ENCODE peak calls at places on chromosomes 16 and 17, in eight cellular contexts. Z is breast epithelium, C is uterus, Y is AG04450, M is IMR-90, J is colonic mucosa, V is right lobe of liver, R is neural progenitor cell. F is an unnamed sample.

GRCh38 chr16:10180771-10181163 is 1.5 kb downstream of the GRIN2A start:
- DNase-seq in R (peak), Y (no peak), Z (no peak), J (peak), C (peak), V (peak), M (no peak), F (no peak)

GRCh38 chr17:4607261-4607731 is 23.0 kb downstream of the SMTNL2 start:
- DNase-seq in C (no peak), R (no peak), Z (no peak), V (no peak), J (no peak), Y (no peak), M (no peak), F (no peak)

GRCh38 chr17:1031711-1032110 is 34.8 kb downstream of the TIMM22 start:
- DNase-seq in C (peak), Y (no peak), V (no peak), R (peak), J (peak), Z (no peak), M (no peak), F (no peak)

GRCh38 chr16:84924339-84925091 is 86.8 kb downstream of the ZDHHC7 start:
- DNase-seq in Z (no peak), Y (no peak), C (peak), J (peak), R (no peak), M (no peak), V (peak), F (no peak)

GRCh38 chr17:48333034-48333491 is 97.0 kb downstream of the SKAP1 start:
- DNase-seq in C (no peak), Z (no peak), R (no peak), M (peak), Y (no peak), V (no peak), J (no peak), F (no peak)

GRCh38 chr16:57675752-57676623 is 7.9 kb downstream of the ADGRG3 start:
- DNase-seq in V (no peak), J (no peak), Y (no peak), C (no peak), M (no peak), Z (no peak), R (peak), F (no peak)

GRCh38 chr17:40063915-40064531 is 1.3 kb downstream of the THRA start:
- DNase-seq in J (peak), C (no peak), M (no peak), R (no peak), Z (no peak), V (no peak), Y (no peak), F (no peak)

GRCh38 chr16:55703003-55704001 is 47.5 kb downstream of the SLC6A2 start:
- DNase-seq in C (no peak), Y (peak), Z (no peak), J (peak), V (no peak), M (peak), R (peak), F (no peak)

GRCh38 chr17:9313346-9313745 is 262.3 kb downstream of the STX8 start:
- DNase-seq in J (no peak), C (no peak), Z (no peak), R (no peak), Y (no peak), M (no peak), V (no peak), F (no peak)

GRCh38 chr16:81421126-81421525 is 23.5 kb upstream of the CMIP start:
- DNase-seq in V (no peak), J (no peak), Z (no peak), M (no peak), Y (no peak), C (no peak), R (no peak), F (no peak)

GRCh38 chr16:70604407-70605283 is 41.7 kb upstream of the IL34 start:
- DNase-seq in Y (no peak), Z (no peak), R (no peak), V (no peak), M (no peak), C (no peak), J (no peak), F (no peak)

GRCh38 chr17:4375039-4375748 is 8.7 kb upstream of the UBE2G1 start:
- DNase-seq in Y (no peak), J (no peak), Z (no peak), C (no peak), M (no peak), V (no peak), R (no peak), F (no peak)

GRCh38 chr16:30418350-30419181 is 11.2 kb downstream of the ZNF771 start:
- DNase-seq in Y (no peak), C (no peak), J (peak), V (no peak), Z (no peak), R (no peak), M (no peak), F (no peak)

GRCh38 chr17:82872591-82873520 is 33.0 kb upstream of the ZNF750 start:
- DNase-seq in V (no peak), Z (no peak), J (no peak), Y (no peak), R (no peak), M (no peak), C (no peak), F (no peak)

GRCh38 chr17:50476545-50477315 is 1.9 kb upstream of the RSAD1 start:
- DNase-seq in V (peak), J (peak), C (no peak), R (peak), Y (no peak), M (no peak), Z (no peak), F (no peak)

GRCh38 chr16:87703835-87704375 is 61.9 kb downstream of the KLHDC4 start:
- DNase-seq in Z (no peak), V (no peak), C (no peak), M (no peak), R (no peak), J (no peak), Y (no peak), F (no peak)

GRCh38 chr16:27426423-27427408 is 24.7 kb downstream of the IL21R start:
- DNase-seq in Z (no peak), M (peak), J (peak), Y (peak), V (no peak), C (no peak), R (no peak), F (peak)

GRCh38 chr16:80776856-80777255 is 27.5 kb downstream of the CDYL2 start:
- DNase-seq in J (no peak), V (no peak), R (no peak), Z (no peak), Y (no peak), M (no peak), C (no peak), F (no peak)

GRCh38 chr17:39739020-39739884 is 1.5 kb downstream of the GRB7 start:
- DNase-seq in J (peak), Z (peak), M (no peak), C (peak), R (peak), Y (no peak), V (peak), F (peak)

GRCh38 chr17:79087428-79088143 is 13.0 kb downstream of the ENGASE start:
- DNase-seq in C (peak), R (peak), M (peak), V (no peak), Z (peak), J (peak), Y (no peak), F (peak)

GRCh38 chr17:74049167-74049797 is 154.2 kb upstream of the RPL38 start:
- DNase-seq in Z (no peak), M (no peak), Y (no peak), V (no peak), J (no peak), C (no peak), R (no peak), F (no peak)

GRCh38 chr17:74043976-74044375 is 159.5 kb upstream of the RPL38 start:
- DNase-seq in V (no peak), C (no peak), Z (no peak), Y (no peak), M (no peak), J (no peak), R (no peak), F (peak)

GRCh38 chr17:74042744-74043486 is 160.6 kb upstream of the RPL38 start:
- DNase-seq in V (no peak), Z (peak), M (peak), C (peak), J (no peak), Y (no peak), R (no peak), F (no peak)

GRCh38 chr17:74042241-74042640 is 161.2 kb upstream of the RPL38 start:
- DNase-seq in Y (no peak), V (no peak), Z (no peak), J (no peak), R (no peak), M (no peak), C (no peak), F (no peak)

DNA sequence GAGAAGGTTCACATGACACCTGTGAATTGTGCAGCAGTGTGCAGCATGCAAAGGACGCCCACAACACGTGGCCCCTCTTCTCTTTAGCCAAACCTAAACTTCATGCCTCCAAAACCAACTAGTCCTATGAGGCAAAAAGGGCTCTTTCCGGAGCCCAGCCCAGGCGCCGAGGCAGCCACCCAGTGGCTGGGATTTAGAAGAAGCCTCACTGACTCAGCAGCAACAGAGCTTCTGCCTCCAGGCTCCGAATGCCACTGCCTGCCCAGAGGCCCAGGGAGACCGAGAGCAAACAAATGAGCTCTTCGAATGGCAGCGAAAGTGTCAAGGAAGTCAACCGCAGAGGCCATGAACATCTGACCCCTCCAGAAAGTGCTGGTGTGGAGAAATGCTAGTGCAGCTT is 157.9 kb upstream of the RPL38 start:
- DNase-seq in V (no peak), C (no peak), R (peak), J (no peak), M (no peak), Z (peak), Y (no peak), F (no peak)
- TF ChIP-seq CTCF in V (no peak), C (no peak), R (no peak), J (no peak), M (no peak), Z (no peak), Y (no peak), F (no peak)

GRCh38 chr16:14303182-14303618 is 232.1 kb downstream of the MRTFB start:
- DNase-seq in M (peak), Z (no peak), C (no peak), Y (no peak), V (no peak), J (no peak), R (peak), F (no peak)

GRCh38 chr16:14301150-14302030 is 230.3 kb downstream of the MRTFB start:
- DNase-seq in C (peak), V (peak), J (peak), Z (no peak), Y (no peak), R (peak), M (no peak), F (peak)

GRCh38 chr16:14303654-14304394 is 232.7 kb downstream of the MRTFB start:
- DNase-seq in R (peak), V (peak), J (peak), Z (no peak), M (no peak), Y (no peak), C (peak), F (no peak)

GRCh38 chr16:14302031-14302398 is 230.9 kb downstream of the MRTFB start:
- DNase-seq in V (peak), Z (no peak), Y (no peak), C (peak), J (peak), M (peak), R (peak), F (peak)

DNA sequence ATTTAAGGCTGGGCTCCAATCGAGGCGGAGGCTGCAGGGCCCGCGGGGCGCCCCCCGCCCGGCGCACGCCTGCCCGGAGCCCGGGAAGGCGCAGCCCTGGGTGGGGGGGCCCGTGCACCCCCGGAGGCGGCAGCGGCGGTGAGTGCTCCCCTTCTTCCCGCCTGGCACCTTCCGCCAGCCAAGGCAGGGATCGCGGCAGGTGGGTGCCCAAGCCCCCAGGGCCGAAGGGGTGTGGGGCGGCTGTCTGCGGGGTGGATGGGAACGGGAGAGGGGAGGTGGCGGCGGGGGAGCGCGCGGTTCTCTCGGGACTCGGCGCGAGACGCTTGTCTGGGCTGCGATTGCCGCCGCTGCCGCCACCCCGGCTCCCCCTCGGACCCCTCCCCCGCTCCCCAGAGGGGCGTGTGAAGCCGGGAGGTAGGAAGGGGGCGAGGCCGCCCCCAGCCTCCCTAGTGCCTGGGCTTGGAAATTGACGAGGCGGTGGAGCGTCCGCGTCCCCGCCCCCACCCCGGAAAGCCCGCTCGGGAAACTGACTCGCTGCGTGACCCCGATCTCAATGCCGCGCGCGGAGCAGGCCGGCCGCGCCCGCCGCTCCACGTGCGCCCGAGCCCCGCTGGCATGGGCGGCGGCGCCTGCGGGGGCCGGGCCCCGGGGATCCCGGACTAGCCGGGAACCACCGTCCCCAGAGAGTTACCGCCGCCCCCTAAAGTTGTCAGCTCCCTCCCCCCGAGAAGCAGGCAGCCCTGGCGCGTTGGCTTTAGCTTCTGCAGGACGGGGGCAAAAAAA is 231.5 kb downstream of the MRTFB start:
- DNase-seq in R (peak), V (peak), C (peak), Z (no peak), Y (no peak), M (no peak), J (no peak), F (no peak)
- H3K4me3 ChIP-seq in R (peak), V (peak), C (peak), Z (peak), Y (peak), M (peak), J (peak), F (peak)

DNA sequence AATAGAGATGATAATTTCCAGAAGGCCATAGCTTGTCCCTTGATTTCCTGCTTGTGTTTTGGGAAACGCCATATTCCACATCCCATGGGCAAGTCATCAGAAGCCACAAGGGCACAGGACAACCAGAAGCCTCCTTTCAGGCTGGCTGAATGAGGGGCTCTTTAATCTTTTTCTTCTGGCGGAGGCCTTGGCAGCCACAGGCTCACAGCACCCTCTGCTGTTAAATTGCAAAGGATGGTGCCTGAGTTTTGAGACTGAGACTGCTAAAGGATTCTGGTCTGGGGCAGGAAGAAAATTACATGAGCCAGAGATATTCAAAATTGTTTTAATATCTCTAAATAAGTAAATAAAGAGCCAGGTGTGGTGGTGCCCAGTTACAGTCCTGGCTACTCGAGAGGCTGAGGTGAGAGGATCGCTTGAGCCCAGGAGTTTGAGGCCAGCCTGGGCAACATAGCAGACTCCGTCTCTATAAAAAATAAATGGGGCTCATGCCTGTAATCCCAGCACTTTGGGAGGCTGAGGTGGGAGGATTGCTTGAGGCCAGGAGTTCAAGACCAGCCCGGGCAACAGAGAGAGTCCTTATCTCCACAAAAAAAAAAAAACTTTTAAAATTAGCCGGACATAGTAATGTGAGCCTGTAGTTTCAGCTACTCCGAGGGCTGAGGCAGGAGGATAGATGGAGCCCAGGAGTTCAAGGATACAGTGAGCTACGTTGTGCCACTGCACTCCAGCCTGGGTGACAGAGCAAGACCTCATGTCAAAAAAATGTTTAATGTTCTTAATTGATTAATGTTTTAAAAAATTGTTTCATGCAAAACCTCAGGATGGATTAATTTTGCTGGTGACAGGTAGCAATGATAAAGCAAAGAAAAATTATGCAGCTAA is 26.3 kb downstream of the AARSD1 start:
- DNase-seq in C (peak), Y (no peak), R (peak), V (no peak), J (peak), M (peak), Z (no peak), F (no peak)
- TF ChIP-seq CTCF in C (peak), Y (peak), R (peak), V (peak), J (peak), M (peak), Z (peak), F (peak)

DNA sequence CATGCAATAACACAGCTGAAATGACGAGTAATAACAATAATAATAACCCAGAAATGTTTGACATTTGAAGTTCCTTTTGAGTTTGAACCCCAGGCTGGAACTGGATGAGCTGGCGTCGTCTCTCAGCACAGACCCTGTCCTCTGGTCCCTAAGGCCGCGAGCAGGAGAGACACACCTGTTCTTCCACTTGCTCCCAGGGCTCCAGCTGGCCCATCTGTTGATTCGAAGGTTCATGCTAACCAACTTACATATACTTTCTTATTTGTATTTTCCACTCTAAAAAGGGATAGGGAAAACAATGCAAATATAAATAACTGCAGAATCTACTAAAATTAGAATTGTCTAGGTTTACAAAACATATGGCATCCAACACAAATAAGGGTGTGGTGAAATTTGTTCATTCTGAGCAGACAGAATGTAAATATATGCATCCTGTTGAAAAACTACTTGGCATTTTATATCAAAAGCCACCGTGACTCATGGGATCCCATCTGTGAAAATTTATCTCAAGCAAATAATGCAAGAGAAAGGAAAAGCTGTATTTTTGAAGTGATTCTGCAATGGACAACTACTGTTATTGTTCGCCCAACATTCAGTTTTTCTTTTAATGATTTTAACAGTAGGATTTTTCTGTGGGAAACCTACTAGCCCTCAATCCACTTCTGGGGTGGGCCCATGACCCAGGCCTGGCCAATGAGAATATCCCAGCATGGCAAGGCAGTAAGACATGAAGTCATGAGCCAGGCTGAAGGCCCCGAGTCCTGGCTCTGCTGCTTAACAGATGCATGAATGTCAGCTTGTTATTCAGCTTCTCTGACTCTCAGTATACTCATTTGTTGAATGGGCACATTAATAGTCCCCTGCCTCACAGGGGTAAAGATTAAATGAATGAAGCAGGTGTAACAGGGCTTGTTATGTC is 13.2 kb upstream of the RGS9 start:
- DNase-seq in C (no peak), M (peak), Y (no peak), J (peak), V (no peak), R (no peak), Z (no peak), F (no peak)
- H3K4me3 ChIP-seq in C (peak), M (no peak), Y (no peak), J (no peak), V (peak), R (peak), Z (peak), F (peak)

DNA sequence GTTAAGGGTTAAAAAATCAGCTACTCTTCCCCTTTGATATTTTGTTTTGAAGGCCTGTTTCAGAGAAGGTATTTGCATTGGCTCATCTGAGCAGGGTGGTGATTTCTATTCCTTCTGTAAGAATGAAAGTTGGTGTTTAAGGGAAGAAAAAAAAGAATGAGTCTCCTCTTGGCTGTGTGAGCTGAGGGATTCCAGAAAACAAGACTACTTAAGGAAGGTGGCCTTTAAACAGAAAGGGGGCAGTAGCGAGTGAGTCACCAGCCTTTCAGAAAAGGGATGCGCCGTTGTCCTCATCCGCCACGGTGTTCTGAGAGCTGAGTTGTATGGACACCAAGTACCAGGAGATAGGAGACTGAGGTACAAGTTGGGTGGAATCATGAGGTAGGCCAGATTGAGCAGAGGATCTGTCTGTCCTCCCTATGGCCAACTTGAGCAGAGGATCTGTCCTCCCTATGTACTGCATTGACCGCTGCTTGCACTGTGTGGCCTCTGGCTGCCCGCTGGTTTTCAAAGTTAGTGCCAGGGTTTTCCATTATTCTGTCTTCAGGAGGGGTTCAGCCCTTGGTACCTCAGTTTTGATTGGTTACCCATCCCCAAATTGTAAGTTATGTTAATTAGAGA is 8.2 kb downstream of the PRKCA start:
- DNase-seq in Z (no peak), M (no peak), V (no peak), C (no peak), R (peak), Y (no peak), J (no peak), F (no peak)
- TF ChIP-seq CTCF in Z (no peak), M (peak), V (no peak), C (no peak), R (peak), Y (peak), J (no peak), F (no peak)